ENCODE peak calls at places on chromosomes 7 and 10, in eight cellular contexts. Q, N, K, W, R, H, C and Y are unnamed samples.

GRCh38 chr7:135328053-135328452 is 94.4 kb downstream of the STRA8 start:
- DNase-seq in Q (no peak), N (no peak), K (no peak), W (no peak), R (no peak), H (no peak), C (no peak), Y (no peak)

GRCh38 chr10:6035926-6036575 is 26.1 kb downstream of the IL2RA start:
- DNase-seq in Q (no peak), N (no peak), K (no peak), W (no peak), R (no peak), H (no peak), C (no peak), Y (no peak)

GRCh38 chr10:26212511-26212910 is 4.1 kb upstream of the GAD2 start:
- DNase-seq in Q (no peak), N (no peak), K (no peak), W (no peak), R (no peak), H (no peak), C (no peak), Y (no peak)

GRCh38 chr10:93198401-93199175 is 124.9 kb downstream of the CYP26A1 start:
- DNase-seq in Q (no peak), N (no peak), K (no peak), W (peak; percentile 12), R (no peak), H (no peak), C (peak; percentile 42), Y (no peak)

GRCh38 chr7:157271315-157271990 is 65.4 kb upstream of the DNAJB6 start:
- DNase-seq in Q (no peak), N (no peak), K (no peak), W (no peak), R (peak; percentile 74), H (no peak), C (peak; percentile 31), Y (peak; percentile 39)

GRCh38 chr7:140153666-140154161 is 23.1 kb downstream of the KDM7A start:
- DNase-seq in Q (no peak), N (no peak), K (no peak), W (no peak), R (no peak), H (no peak), C (no peak), Y (peak; percentile 63)

GRCh38 chr7:81470084-81470723 is 299.6 kb downstream of the HGF start:
- DNase-seq in Q (peak; percentile 46), N (no peak), K (peak; percentile 68), W (peak; percentile 38), R (peak; percentile 87), H (peak; percentile 67), C (peak; percentile 81), Y (peak; percentile 73)

GRCh38 chr10:123156091-123156490 is 1.9 kb downstream of the BUB3 start:
- DNase-seq in Q (no peak), N (no peak), K (no peak), W (no peak), R (no peak), H (no peak), C (peak; percentile 53), Y (no peak)

GRCh38 chr7:95398155-95398940 is 2.2 kb upstream of the PON3 start:
- DNase-seq in Q (no peak), N (no peak), K (no peak), W (no peak), R (no peak), H (no peak), C (no peak), Y (no peak)

GRCh38 chr10:120456626-120457430 is at the start of gene PLPP4:
- DNase-seq in Q (peak; percentile 66), N (peak; percentile 87), K (no peak), W (no peak), R (no peak), H (no peak), C (no peak), Y (peak; percentile 22)

DNA sequence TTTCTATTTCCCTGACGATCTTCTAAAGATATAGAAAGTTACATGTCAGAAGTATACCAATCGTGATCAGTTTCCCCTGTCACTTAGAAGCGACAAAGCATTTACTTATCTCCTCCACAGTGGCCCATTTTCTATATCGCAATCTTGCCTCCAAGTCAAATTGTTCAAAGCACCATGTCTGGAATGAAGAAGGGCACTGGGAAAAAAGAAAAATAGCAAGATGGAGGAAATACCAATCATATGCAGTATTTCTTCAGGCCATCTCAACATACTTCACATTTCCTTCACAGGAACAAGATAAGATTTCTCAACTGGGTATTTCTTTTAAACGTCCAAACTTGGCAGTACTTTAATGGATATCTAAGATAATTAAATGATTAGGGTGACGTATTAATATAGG is 63.3 kb upstream of the IL6 start:
- DNase-seq in Q (no peak), N (no peak), K (no peak), W (no peak), R (no peak), H (no peak), C (no peak), Y (no peak)
- H3K4me3 ChIP-seq in Q (no peak overlapping the region), N (no peak overlapping the region), K (no peak overlapping the region), W (no peak overlapping the region), R (no peak overlapping the region), H (no peak overlapping the region), C (no peak overlapping the region), Y (no peak overlapping the region)

GRCh38 chr7:44153948-44154335 is 12.8 kb upstream of the MYL7 start:
- DNase-seq in Q (no peak), N (no peak), K (no peak), W (no peak), R (peak; percentile 63), H (no peak), C (no peak), Y (no peak)

GRCh38 chr7:44150966-44151678 is 10.0 kb upstream of the MYL7 start:
- DNase-seq in Q (no peak), N (no peak), K (no peak), W (no peak), R (peak; percentile 68), H (no peak), C (no peak), Y (no peak)

GRCh38 chr7:44154703-44155102 is 13.6 kb upstream of the MYL7 start:
- DNase-seq in Q (no peak), N (no peak), K (no peak), W (no peak), R (peak; percentile 48), H (no peak), C (no peak), Y (no peak)

GRCh38 chr7:44151679-44152355 is 10.7 kb upstream of the MYL7 start:
- DNase-seq in Q (no peak), N (no peak), K (no peak), W (no peak), R (peak; percentile 57), H (no peak), C (no peak), Y (peak; percentile 38)

GRCh38 chr7:44152971-44153947 is 12.1 kb upstream of the MYL7 start:
- DNase-seq in Q (no peak), N (no peak), K (no peak), W (no peak), R (peak; percentile 66), H (no peak), C (no peak), Y (peak; percentile 26)
- H3K4me1 ChIP-seq in Q (no peaks in the 10 kb centered on the region), N (no peaks in the 10 kb centered on the region), K (no peaks in the 10 kb centered on the region), W (no peaks in the 10 kb centered on the region), R (no peaks in the 10 kb centered on the region), H (no peaks in the 10 kb centered on the region), C (peaks cover 7% of the 10 kb centered on the region), Y (no peaks in the 10 kb centered on the region)

GRCh38 chr7:155361363-155361680 is 63.6 kb downstream of the INSIG1 start:
- DNase-seq in Q (no peak), N (no peak), K (peak; percentile 33), W (no peak), R (peak; percentile 27), H (no peak), C (no peak), Y (no peak)
- H3K27me3 ChIP-seq in Q (peaks cover 76% of the 10 kb centered on the region), N (no peaks in the 10 kb centered on the region), K (peaks cover 76% of the 10 kb centered on the region), W (no peaks in the 10 kb centered on the region), R (no peaks in the 10 kb centered on the region), H (no peaks in the 10 kb centered on the region), C (peaks cover 57% of the 10 kb centered on the region), Y (no peaks in the 10 kb centered on the region)

GRCh38 chr10:62462456-62462855 is 88.3 kb downstream of the ZNF365 start:
- DNase-seq in Q (no peak), N (no peak), K (no peak), W (no peak), R (no peak), H (no peak), C (no peak), Y (no peak)

GRCh38 chr10:62459500-62459899 is 85.3 kb downstream of the ZNF365 start:
- DNase-seq in Q (no peak), N (no peak), K (no peak), W (no peak), R (no peak), H (no peak), C (no peak), Y (no peak)

GRCh38 chr10:62459072-62459471 is 84.9 kb downstream of the ZNF365 start:
- DNase-seq in Q (peak; percentile 11), N (no peak), K (no peak), W (peak; percentile 24), R (no peak), H (no peak), C (peak; percentile 85), Y (no peak)

GRCh38 chr10:62460393-62460792 is 86.2 kb downstream of the ZNF365 start:
- DNase-seq in Q (no peak), N (no peak), K (no peak), W (no peak), R (no peak), H (no peak), C (no peak), Y (no peak)

DNA sequence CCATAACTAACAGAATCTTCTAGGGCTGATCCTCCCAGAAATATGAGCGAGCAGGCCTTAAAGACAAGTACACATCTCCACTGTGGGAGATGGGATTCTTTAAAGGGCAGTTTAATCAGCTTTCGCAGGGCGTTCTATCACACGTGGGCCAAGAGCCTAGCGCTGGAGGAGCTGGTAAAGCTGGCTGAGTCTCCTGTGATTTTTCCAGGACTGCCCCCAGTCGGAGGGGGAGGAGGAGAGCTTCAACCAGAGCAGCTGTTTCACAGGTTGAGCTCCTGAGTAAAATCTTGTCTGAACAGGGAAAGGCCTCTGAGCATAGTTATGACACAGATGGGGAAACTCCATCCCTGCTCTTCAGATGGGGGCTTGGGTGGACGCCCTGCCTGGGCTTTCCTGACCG is 87.0 kb downstream of the ZNF365 start:
- DNase-seq in Q (no peak), N (no peak), K (no peak), W (no peak), R (no peak), H (no peak), C (no peak), Y (no peak)
- H3K4me3 ChIP-seq in Q (no peak overlapping the region), N (no peak overlapping the region), K (no peak overlapping the region), W (no peak overlapping the region), R (no peak overlapping the region), H (no peak overlapping the region), C (no peak overlapping the region), Y (no peak overlapping the region)